ENCODE peak calls at places on chromosomes 6 and 20, in seven cellular contexts. T is PC-3, Q is neural crest cell, S is upper lobe of right lung, B is tibial nerve, W is coronary artery, X is astrocyte of the cerebellum. Y is an unnamed sample.
A peak's percentile ranks its signal among the peaks of the same experiment; 100 is the strongest.

GRCh38 chr6:79127660-79128059 is 49.6 kb upstream of the PHIP start:
- DNase-seq in Q (no peak), W (no peak), X (no peak), B (no peak), S (no peak), T (no peak), Y (no peak)

GRCh38 chr6:33962186-33962585 is 158.4 kb upstream of the MLN start:
- DNase-seq in B (no peak), T (peak; percentile 34), X (no peak), S (peak; percentile 28), W (no peak), Q (no peak), Y (no peak)

GRCh38 chr6:31572041-31572911 is at the start of gene LTA:
- DNase-seq in B (no peak), W (no peak), S (no peak), T (no peak), X (no peak), Q (no peak), Y (no peak)

GRCh38 chr20:39661833-39662232 is 699.7 kb downstream of the DHX35 start:
- DNase-seq in W (no peak), Q (no peak), T (no peak), X (no peak), B (no peak), S (no peak), Y (no peak)

GRCh38 chr6:158461954-158462353 is 97.9 kb upstream of the TMEM181 start:
- DNase-seq in W (no peak), T (peak; percentile 24), Q (no peak), S (no peak), X (no peak), B (no peak), Y (no peak)

GRCh38 chr6:118815495-118815894 is 78.5 kb upstream of the ASF1A start:
- DNase-seq in Q (no peak), S (no peak), W (no peak), T (no peak), X (no peak), B (no peak), Y (no peak)

GRCh38 chr20:64152906-64153305 is 11.3 kb upstream of the MYT1 start:
- DNase-seq in W (no peak), B (no peak), T (no peak), S (no peak), Q (no peak), X (no peak), Y (no peak)

GRCh38 chr20:59305898-59306640 is 5.7 kb downstream of the EDN3 start:
- DNase-seq in W (no peak), B (no peak), S (no peak), X (no peak), Q (no peak), T (no peak), Y (no peak)

GRCh38 chr6:106529438-106529837 is 99.9 kb downstream of the RTN4IP1 start:
- DNase-seq in X (no peak), T (no peak), S (no peak), W (no peak), Q (no peak), B (no peak), Y (no peak)

GRCh38 chr20:19786311-19786710 is 28.3 kb downstream of the RIN2 start:
- DNase-seq in T (peak; percentile 75), S (no peak), Q (no peak), W (no peak), X (peak; percentile 94), B (peak; percentile 26), Y (no peak)

GRCh38 chr20:43955244-43956191 is 40.9 kb downstream of the TOX2 start:
- DNase-seq in T (peak; percentile 96), S (no peak), X (peak; percentile 79), B (peak; percentile 16), W (no peak), Q (no peak), Y (no peak)

GRCh38 chr6:7647504-7647903 is 57.5 kb downstream of the SNRNP48 start:
- DNase-seq in T (no peak), S (no peak), W (no peak), B (no peak), X (no peak), Q (no peak), Y (no peak)

GRCh38 chr20:38859070-38859690 is 53.7 kb downstream of the PPP1R16B start:
- DNase-seq in Q (no peak), S (no peak), X (no peak), B (no peak), T (no peak), W (peak; percentile 58), Y (no peak)

GRCh38 chr6:21639316-21639715 is 45.8 kb downstream of the SOX4 start:
- DNase-seq in S (no peak), X (no peak), W (no peak), Q (no peak), T (no peak), B (no peak), Y (no peak)

GRCh38 chr6:37110455-37111155 is 59.3 kb upstream of the PIM1 start:
- DNase-seq in B (no peak), S (no peak), X (no peak), Q (no peak), T (no peak), W (no peak), Y (no peak)

GRCh38 chr6:148869589-148869988 is 122.8 kb downstream of the UST start:
- DNase-seq in W (no peak), B (no peak), Q (no peak), X (peak; percentile 64), T (peak; percentile 96), S (no peak), Y (no peak)

GRCh38 chr6:155171109-155171746 is 92.6 kb upstream of the CLDN20 start:
- DNase-seq in S (no peak), T (peak; percentile 94), W (peak; percentile 89), B (peak; percentile 28), X (peak; percentile 84), Q (no peak), Y (no peak)

GRCh38 chr6:66226099-66226498 is 519.1 kb upstream of the EYS start:
- DNase-seq in W (no peak), B (no peak), Q (no peak), X (no peak), T (peak; percentile 38), S (no peak), Y (no peak)

GRCh38 chr6:125432968-125433367 is 131.2 kb upstream of the HDDC2 start:
- DNase-seq in B (no peak), Q (no peak), S (no peak), X (no peak), W (no peak), T (no peak), Y (no peak)

GRCh38 chr20:11205769-11206362 is 532.1 kb upstream of the JAG1 start:
- DNase-seq in S (no peak), Q (no peak), W (no peak), T (no peak), X (no peak), B (no peak), Y (peak; percentile 41)

GRCh38 chr20:11210611-11211010 is 536.8 kb upstream of the JAG1 start:
- DNase-seq in X (no peak), S (no peak), B (no peak), W (no peak), T (no peak), Q (no peak), Y (no peak)

GRCh38 chr20:11204926-11205768 is 531.3 kb upstream of the JAG1 start:
- DNase-seq in Q (peak; percentile 51), W (no peak), S (no peak), B (peak; percentile 79), X (peak; percentile 45), T (peak; percentile 84), Y (no peak)

GRCh38 chr20:11212288-11212687 is 538.5 kb upstream of the JAG1 start:
- DNase-seq in B (no peak), S (no peak), X (no peak), W (no peak), Q (no peak), T (no peak), Y (no peak)

DNA sequence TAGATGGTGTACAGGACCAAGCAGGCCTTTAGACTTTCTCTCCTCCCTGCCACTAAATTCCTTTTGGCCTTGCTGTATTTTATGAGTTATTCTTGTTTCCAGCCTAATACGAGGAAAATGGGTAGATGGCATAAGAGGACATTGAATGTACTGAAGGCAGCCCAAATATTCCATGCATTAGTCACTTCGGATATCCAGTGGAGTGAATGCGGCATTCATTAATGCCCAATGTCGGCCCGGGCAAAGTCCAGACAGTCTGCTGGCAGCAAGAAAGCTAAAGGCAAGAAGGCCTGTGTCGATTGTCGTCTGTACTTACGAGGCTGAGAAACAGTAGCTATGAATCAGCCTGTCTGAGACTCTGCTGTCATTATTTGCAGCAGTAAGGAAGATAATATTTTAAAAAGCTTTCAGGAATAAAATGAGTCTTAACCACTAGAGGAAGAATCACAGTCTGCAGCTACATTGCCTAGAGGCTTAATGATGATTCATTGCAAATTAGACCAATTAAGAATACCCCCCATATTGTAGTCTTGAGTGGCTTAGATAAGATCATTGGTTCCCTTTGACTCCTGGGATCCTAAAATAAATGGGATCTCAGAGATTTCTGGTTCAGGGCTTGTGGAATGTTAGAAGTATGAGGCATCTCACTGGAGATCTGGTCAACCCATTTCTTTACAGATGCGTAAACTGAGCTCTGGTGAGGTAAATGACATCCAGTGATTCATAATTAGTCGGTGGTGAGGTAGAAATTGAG is 534.1 kb upstream of the JAG1 start:
- DNase-seq in X (no peak), B (no peak), Q (no peak), W (peak; percentile 82), S (no peak), T (peak; percentile 96), Y (no peak)
- TF ChIP-seq CTCF in X (no peak), B (no peak), Q (no peak), W (no peak), S (no peak), T (no peak), Y (no peak)

DNA sequence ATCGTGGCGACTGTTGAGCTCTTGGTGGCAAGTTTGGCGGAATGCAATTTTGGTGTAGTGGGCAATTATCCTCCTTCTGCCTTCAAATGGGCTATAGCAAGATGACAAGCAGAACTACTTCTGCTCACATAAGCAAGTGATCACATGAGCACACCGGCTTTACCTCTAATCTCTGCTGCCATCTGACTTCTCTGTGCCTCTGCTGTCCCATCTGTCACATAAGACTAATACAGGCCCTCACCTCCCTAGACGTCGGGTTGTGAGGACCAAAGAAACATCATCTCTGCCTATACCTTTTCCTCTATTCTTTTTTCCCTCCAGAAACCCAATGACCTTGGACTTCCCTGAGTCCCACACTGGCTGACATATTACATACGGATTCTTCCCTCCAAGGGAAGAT is 13.3 kb upstream of the WTAP start:
- DNase-seq in X (no peak), Q (no peak), S (no peak), B (no peak), T (no peak), W (no peak), Y (no peak)
- TF ChIP-seq CTCF in X (no peak), Q (no peak), S (no peak), B (no peak), T (no peak), W (no peak), Y (no peak)

GRCh38 chr20:21615617-21616080 is 89.8 kb upstream of the PAX1 start:
- DNase-seq in B (peak; percentile 59), T (peak; percentile 73), X (peak; percentile 11), S (peak; percentile 63), W (no peak), Q (peak; percentile 70), Y (peak; percentile 31)
- TF ChIP-seq CTCF in B (peak; percentile 60), T (peak; percentile 95), X (peak; percentile 84), S (peak; percentile 74), W (no peak), Q (peak; percentile 87), Y (peak; percentile 60)

DNA sequence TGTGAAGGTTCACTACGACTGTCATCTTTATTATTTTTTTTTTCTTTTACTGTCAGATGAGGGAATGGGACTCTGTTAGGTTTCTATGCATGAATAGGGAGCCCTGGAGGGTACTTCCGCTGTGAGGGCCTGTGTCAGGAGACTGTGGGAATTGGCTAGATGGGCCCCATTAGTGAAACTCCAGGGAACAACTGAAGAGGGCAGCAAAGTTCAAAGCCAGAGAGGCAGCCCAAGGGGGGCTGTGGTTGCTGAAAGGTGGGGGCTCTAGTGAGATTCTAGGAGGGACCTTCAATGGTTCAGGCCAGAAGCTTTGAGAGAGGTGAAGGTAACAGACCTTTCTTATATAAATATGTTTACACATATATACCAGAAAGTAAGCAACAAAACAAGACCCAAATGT is 13.2 kb upstream of the EPB41L1 start:
- DNase-seq in B (no peak), Q (no peak), X (no peak), T (no peak), S (no peak), W (no peak), Y (no peak)
- TF ChIP-seq CTCF in B (no peak), Q (no peak), X (no peak), T (no peak), S (no peak), W (no peak), Y (no peak)

Y was measured in mesothelial cell of epicardium.